ENCODE peak calls at places on chromosomes 6 and 20, in eight cellular contexts. N, C, Z, F, O, H, X and R are unnamed samples. For H3K4me1, the result is how much of the 10 kb centered on the place peaks cover.

GRCh38 chr20:50450493-50450826 is 59.7 kb upstream of the PTPN1 start:
- DNase-seq in N (no peak), C (no peak), Z (no peak), F (no peak), O (no peak), H (no peak), X (no peak), R (peak)

GRCh38 chr6:20686142-20686541 is 151.9 kb downstream of the CDKAL1 start:
- DNase-seq in N (peak), C (no peak), Z (peak), F (no peak), O (peak), H (no peak), X (no peak), R (no peak)

GRCh38 chr6:15114061-15114460 is 131.8 kb upstream of the JARID2 start:
- DNase-seq in N (no peak), C (no peak), Z (no peak), F (no peak), O (no peak), H (no peak), X (no peak), R (no peak)

GRCh38 chr20:62332421-62332820 is 29.6 kb downstream of the ADRM1 start:
- DNase-seq in N (no peak), C (no peak), Z (no peak), F (no peak), O (no peak), H (no peak), X (no peak), R (no peak)

GRCh38 chr6:70343313-70343712 is 40.4 kb upstream of the COL9A1 start:
- DNase-seq in N (no peak), C (no peak), Z (no peak), F (no peak), O (no peak), H (no peak), X (no peak), R (no peak)

GRCh38 chr6:137657351-137657911 is 163.2 kb upstream of the OLIG3 start:
- DNase-seq in N (no peak), C (no peak), Z (no peak), F (no peak), O (peak), H (no peak), X (no peak), R (no peak)

GRCh38 chr6:160226118-160226541 is 32.5 kb downstream of the SLC22A2 start:
- DNase-seq in N (no peak), C (peak), Z (no peak), F (no peak), O (no peak), H (no peak), X (no peak), R (no peak)

GRCh38 chr6:165266236-165267025 is 43.0 kb downstream of the C6orf118 start:
- DNase-seq in N (no peak), C (no peak), Z (no peak), F (no peak), O (no peak), H (no peak), X (no peak), R (no peak)

GRCh38 chr6:124877468-124877867 is 84.8 kb upstream of the RNF217 start:
- DNase-seq in N (no peak), C (no peak), Z (no peak), F (no peak), O (no peak), H (no peak), X (no peak), R (no peak)

GRCh38 chr6:133595076-133595868 is 293.6 kb upstream of the TCF21 start:
- DNase-seq in N (no peak), C (no peak), Z (peak), F (no peak), O (peak), H (no peak), X (no peak), R (no peak)

GRCh38 chr20:16444056-16444777 is 129.0 kb downstream of the KIF16B start:
- DNase-seq in N (no peak), C (peak), Z (no peak), F (no peak), O (no peak), H (no peak), X (no peak), R (no peak)

GRCh38 chr6:166516256-166516655 is 70.2 kb downstream of the RAMACL start:
- DNase-seq in N (no peak), C (no peak), Z (no peak), F (no peak), O (no peak), H (no peak), X (no peak), R (no peak)

GRCh38 chr6:108739496-108740330 is 108.5 kb upstream of the ARMC2 start:
- DNase-seq in N (no peak), C (peak), Z (peak), F (no peak), O (no peak), H (no peak), X (peak), R (no peak)

GRCh38 chr6:111357680-111358079 is 125.3 kb downstream of the REV3L start:
- DNase-seq in N (no peak), C (peak), Z (no peak), F (no peak), O (no peak), H (no peak), X (no peak), R (no peak)

GRCh38 chr20:44745560-44746366 is at the start of gene KCNK15:
- DNase-seq in N (peak), C (peak), Z (peak), F (no peak), O (no peak), H (no peak), X (peak), R (peak)

GRCh38 chr6:166924531-166924930 is 31.8 kb downstream of the RNASET2 start:
- DNase-seq in N (no peak), C (no peak), Z (no peak), F (no peak), O (no peak), H (no peak), X (no peak), R (no peak)

GRCh38 chr6:34656378-34657036 is 40.1 kb downstream of the ILRUN start:
- DNase-seq in N (no peak), C (peak), Z (peak), F (peak), O (no peak), H (no peak), X (peak), R (no peak)

GRCh38 chr6:34663887-34664269 is 32.7 kb downstream of the ILRUN start:
- DNase-seq in N (no peak), C (peak), Z (no peak), F (no peak), O (peak), H (no peak), X (no peak), R (no peak)

GRCh38 chr6:15663057-15663638 is 320 bp upstream of the DTNBP1 start:
- DNase-seq in N (no peak), C (peak), Z (peak), F (peak), O (peak), H (no peak), X (no peak), R (no peak)

GRCh38 chr6:23213651-23214050 is 644.3 kb downstream of the HDGFL1 start:
- DNase-seq in N (no peak), C (no peak), Z (peak), F (no peak), O (no peak), H (no peak), X (no peak), R (no peak)

GRCh38 chr6:47126647-47127339 is 84.7 kb upstream of the ADGRF1 start:
- DNase-seq in N (no peak), C (peak), Z (peak), F (peak), O (no peak), H (no peak), X (peak), R (no peak)

GRCh38 chr20:5835234-5835845 is 85.1 kb downstream of the SHLD1 start:
- DNase-seq in N (peak), C (peak), Z (peak), F (no peak), O (peak), H (no peak), X (no peak), R (no peak)

GRCh38 chr20:17083738-17084137 is 143.1 kb upstream of the PCSK2 start:
- DNase-seq in N (no peak), C (no peak), Z (peak), F (peak), O (no peak), H (no peak), X (no peak), R (no peak)

GRCh38 chr20:50337521-50338466 is 147.2 kb downstream of the CEBPB start:
- DNase-seq in N (no peak), C (no peak), Z (no peak), F (no peak), O (no peak), H (no peak), X (no peak), R (no peak)

GRCh38 chr6:47633141-47633540 is 65.2 kb upstream of the ADGRF4 start:
- DNase-seq in N (no peak), C (peak), Z (peak), F (peak), O (peak), H (no peak), X (no peak), R (no peak)

GRCh38 chr20:44683263-44684046 is 31.7 kb upstream of the CCN5 start:
- DNase-seq in N (no peak), C (peak), Z (peak), F (no peak), O (peak), H (peak), X (peak), R (no peak)

GRCh38 chr6:25278557-25278913 is 639 bp upstream of the CARMIL1 start:
- DNase-seq in N (no peak), C (no peak), Z (no peak), F (no peak), O (no peak), H (no peak), X (no peak), R (no peak)
- H3K27ac ChIP-seq in N (no peak), C (no peak), Z (peak), F (no peak), O (peak), H (peak), X (peak), R (no peak)

GRCh38 chr6:25136879-25137278 is 142.3 kb upstream of the CARMIL1 start:
- DNase-seq in N (no peak), C (peak), Z (no peak), F (no peak), O (no peak), H (no peak), X (no peak), R (no peak)

GRCh38 chr6:25138024-25138696 is 141.0 kb upstream of the CARMIL1 start:
- DNase-seq in N (peak), C (peak), Z (peak), F (peak), O (peak), H (no peak), X (peak), R (peak)

GRCh38 chr6:25142506-25142905 is 136.7 kb upstream of the CARMIL1 start:
- DNase-seq in N (no peak), C (no peak), Z (no peak), F (no peak), O (no peak), H (no peak), X (no peak), R (no peak)

GRCh38 chr6:25137497-25137896 is 141.7 kb upstream of the CARMIL1 start:
- DNase-seq in N (no peak), C (peak), Z (no peak), F (no peak), O (no peak), H (no peak), X (no peak), R (no peak)

GRCh38 chr6:25138697-25139051 is 140.5 kb upstream of the CARMIL1 start:
- DNase-seq in N (no peak), C (no peak), Z (peak), F (no peak), O (no peak), H (no peak), X (no peak), R (no peak)
- H3K4me3 ChIP-seq in N (peak), C (no peak), Z (peak), F (peak), O (peak), H (peak), X (peak), R (peak)

GRCh38 chr6:154852700-154853099 is 119.5 kb downstream of the SCAF8 start:
- DNase-seq in N (no peak), C (no peak), Z (peak), F (no peak), O (peak), H (no peak), X (no peak), R (no peak)
- H3K4me1 ChIP-seq in N (under half), C (under half), Z (under half), F (under half), O (under half), H (under half), X (under half), R (under half)

GRCh38 chr20:676967-677366 is 1.4 kb upstream of the SCRT2 start:
- DNase-seq in N (no peak), C (no peak), Z (no peak), F (no peak), O (peak), H (no peak), X (no peak), R (no peak)

GRCh38 chr20:673606-674005 is 2.0 kb downstream of the SCRT2 start:
- DNase-seq in N (no peak), C (no peak), Z (no peak), F (no peak), O (no peak), H (no peak), X (no peak), R (no peak)

GRCh38 chr20:676315-676937 is 824 bp upstream of the SCRT2 start:
- DNase-seq in N (peak), C (no peak), Z (no peak), F (peak), O (no peak), H (no peak), X (peak), R (peak)

GRCh38 chr20:674936-675452 is 608 bp downstream of the SCRT2 start:
- DNase-seq in N (no peak), C (no peak), Z (no peak), F (no peak), O (no peak), H (no peak), X (no peak), R (no peak)

GRCh38 chr20:675453-676314 is at the start of gene SCRT2:
- DNase-seq in N (peak), C (peak), Z (peak), F (peak), O (peak), H (no peak), X (peak), R (peak)
- H3K27ac ChIP-seq in N (no peak), C (no peak), Z (no peak), F (no peak), O (no peak), H (no peak), X (no peak), R (no peak)

GRCh38 chr20:49281059-49281912 is 3.4 kb upstream of the ZNFX1 start:
- DNase-seq in N (no peak), C (peak), Z (peak), F (peak), O (peak), H (peak), X (no peak), R (no peak)
- H3K4me3 ChIP-seq in N (peak), C (no peak), Z (peak), F (peak), O (peak), H (peak), X (no peak), R (no peak)

GRCh38 chr6:99145738-99146137 is 198.0 kb upstream of the FBXL4 start:
- DNase-seq in N (no peak), C (no peak), Z (no peak), F (no peak), O (no peak), H (no peak), X (no peak), R (no peak)
- H3K4me1 ChIP-seq in N (under half), C (under half), Z (under half), F (under half), O (under half), H (under half), X (under half), R (under half)

GRCh38 chr20:90651-91050 is 3.2 kb downstream of the DEFB125 start:
- DNase-seq in N (no peak), C (no peak), Z (peak), F (no peak), O (no peak), H (peak), X (no peak), R (no peak)
- H3K27ac ChIP-seq in N (no peak), C (no peak), Z (no peak), F (no peak), O (no peak), H (no peak), X (no peak), R (no peak)